ENCODE peak calls at places on chromosomes 12 and 14, in nine cellular contexts. G is fibroblast of lung, L is head of caudate nucleus, H is activated T-cell treated with anti-CD3 and anti-CD28 coated beads for 1 hour, K is Karpas-422, Q is Ammon's horn, A is AML-193, E is foreskin fibroblast, W is lung. M is an unnamed sample.

GRCh38 chr12:53057816-53058500 is 8.1 kb downstream of the TNS2 start:
- DNase-seq in G (no peak), L (no peak), H (no peak), K (no peak), Q (no peak), A (no peak), E (peak), W (no peak), M (no peak)

GRCh38 chr14:47744155-47744554 is 68.8 kb upstream of the MDGA2 start:
- DNase-seq in G (no peak), L (no peak), H (no peak), K (no peak), Q (no peak), A (peak), E (no peak), W (no peak), M (no peak)

GRCh38 chr12:97223419-97223818 is 239.2 kb upstream of the RMST start:
- DNase-seq in G (no peak), L (no peak), H (no peak), K (no peak), Q (no peak), A (no peak), E (no peak), W (no peak), M (no peak)

GRCh38 chr14:50037240-50037639 is 79.1 kb downstream of the VCPKMT start:
- DNase-seq in G (no peak), L (no peak), H (no peak), K (no peak), Q (no peak), A (no peak), E (no peak), W (no peak), M (no peak)

GRCh38 chr14:68682166-68683103 is 110.4 kb downstream of the ZFP36L1 start:
- DNase-seq in G (peak), L (no peak), H (no peak), K (peak), Q (peak), A (peak), E (peak), W (peak), M (peak)

GRCh38 chr12:108598553-108599250 is 818 bp upstream of the TMEM119 start:
- DNase-seq in G (no peak), L (no peak), H (no peak), K (no peak), Q (no peak), A (no peak), E (no peak), W (no peak), M (no peak)

GRCh38 chr12:106767206-106767605 is 7.3 kb upstream of the RIC8B start:
- DNase-seq in G (no peak), L (no peak), H (no peak), K (no peak), Q (no peak), A (no peak), E (no peak), W (no peak), M (no peak)

GRCh38 chr12:96228566-96229248 is 34.5 kb downstream of the ELK3 start:
- DNase-seq in G (no peak), L (no peak), H (no peak), K (no peak), Q (no peak), A (no peak), E (no peak), W (no peak), M (no peak)

GRCh38 chr14:94174622-94175402 is 690 bp downstream of the PPP4R4 start:
- DNase-seq in G (no peak), L (no peak), H (peak), K (no peak), Q (no peak), A (no peak), E (peak), W (no peak), M (no peak)

GRCh38 chr12:94193168-94193567 is 44.8 kb downstream of the PLXNC1 start:
- DNase-seq in G (no peak), L (no peak), H (no peak), K (peak), Q (no peak), A (no peak), E (no peak), W (no peak), M (no peak)

GRCh38 chr12:130017571-130018449 is 114.0 kb upstream of the TMEM132D start:
- DNase-seq in G (peak), L (peak), H (no peak), K (no peak), Q (peak), A (no peak), E (no peak), W (no peak), M (peak)

GRCh38 chr12:124550123-124551089 is 17.0 kb downstream of the NCOR2 start:
- DNase-seq in G (peak), L (no peak), H (no peak), K (no peak), Q (peak), A (peak), E (peak), W (no peak), M (no peak)

GRCh38 chr12:68259318-68259940 is 6.0 kb upstream of the IL22 start:
- DNase-seq in G (peak), L (no peak), H (no peak), K (no peak), Q (no peak), A (no peak), E (peak), W (no peak), M (peak)

GRCh38 chr12:52307836-52308806 is 13.1 kb downstream of the KRT83 start:
- DNase-seq in G (peak), L (peak), H (no peak), K (no peak), Q (peak), A (peak), E (peak), W (peak), M (peak)

GRCh38 chr12:64820593-64820992 is 3.9 kb upstream of the TBC1D30 start:
- DNase-seq in G (no peak), L (no peak), H (no peak), K (no peak), Q (no peak), A (no peak), E (no peak), W (no peak), M (no peak)

GRCh38 chr12:139585-139984 is 73.0 kb downstream of the IQSEC3 start:
- DNase-seq in G (no peak), L (no peak), H (no peak), K (no peak), Q (no peak), A (no peak), E (peak), W (no peak), M (no peak)

GRCh38 chr14:52313903-52314481 is at the start of gene PTGER2:
- DNase-seq in G (peak), L (peak), H (peak), K (no peak), Q (peak), A (peak), E (peak), W (peak), M (peak)

GRCh38 chr14:101033446-101034165 is 130.1 kb upstream of the RTL1 start:
- DNase-seq in G (no peak), L (no peak), H (no peak), K (no peak), Q (no peak), A (no peak), E (no peak), W (no peak), M (no peak)

GRCh38 chr14:74596747-74597456 is 15.1 kb downstream of the LTBP2 start:
- DNase-seq in G (peak), L (no peak), H (no peak), K (no peak), Q (no peak), A (no peak), E (peak), W (no peak), M (no peak)

GRCh38 chr12:67651380-67651695 is 2.8 kb downstream of the DYRK2 start:
- DNase-seq in G (peak), L (peak), H (no peak), K (peak), Q (peak), A (peak), E (peak), W (no peak), M (peak)

GRCh38 chr12:110503432-110503831 is 1.3 kb downstream of the RAD9B start:
- DNase-seq in G (no peak), L (no peak), H (no peak), K (no peak), Q (no peak), A (no peak), E (no peak), W (no peak), M (no peak)

GRCh38 chr12:66044731-66045130 is 85.8 kb downstream of the LLPH start:
- DNase-seq in G (peak), L (no peak), H (no peak), K (no peak), Q (no peak), A (no peak), E (peak), W (no peak), M (peak)

GRCh38 chr12:47938093-47938492 is 25.3 kb upstream of the TMEM106C start:
- DNase-seq in G (peak), L (no peak), H (no peak), K (no peak), Q (no peak), A (no peak), E (peak), W (no peak), M (peak)

GRCh38 chr14:55731881-55732498 is 152.0 kb downstream of the KTN1 start:
- DNase-seq in G (no peak), L (peak), H (peak), K (peak), Q (no peak), A (peak), E (peak), W (no peak), M (peak)

GRCh38 chr12:96219700-96220206 is 25.6 kb downstream of the ELK3 start:
- DNase-seq in G (peak), L (no peak), H (no peak), K (no peak), Q (no peak), A (no peak), E (peak), W (peak), M (peak)